ENCODE peak calls at places on chromosomes 12 and 14, in seven cellular contexts. Q, L, N, I, V, U and B are unnamed samples.

GRCh38 chr14:75168586-75169335 is 7.7 kb downstream of the TMED10 start:
- DNase-seq in L (no peak), U (no peak), Q (no peak), N (no peak), I (no peak), V (no peak), B (no peak)

GRCh38 chr12:48973531-48973930 is 2.0 kb upstream of the WNT10B start:
- DNase-seq in I (no peak), N (no peak), L (no peak), Q (peak), U (peak), V (no peak), B (no peak)

GRCh38 chr12:15700595-15700994 is 88.6 kb downstream of the EPS8 start:
- DNase-seq in V (no peak), I (peak), U (no peak), N (no peak), Q (no peak), L (no peak), B (peak)

GRCh38 chr14:78005325-78005724 is 164.8 kb upstream of the NRXN3 start:
- DNase-seq in N (no peak), Q (no peak), I (peak), U (no peak), L (no peak), V (no peak), B (peak)

GRCh38 chr14:75734848-75735247 is 73.8 kb downstream of the TTLL5 start:
- DNase-seq in Q (no peak), U (no peak), N (no peak), V (no peak), I (no peak), L (no peak), B (no peak)

GRCh38 chr14:99524804-99525698 is 43.8 kb downstream of the CCNK start:
- DNase-seq in N (no peak), U (no peak), Q (peak), L (no peak), V (no peak), I (no peak), B (no peak)

GRCh38 chr14:71212683-71213107 is 305.4 kb downstream of the PCNX1 start:
- DNase-seq in Q (peak), I (no peak), V (no peak), L (no peak), U (no peak), N (no peak), B (no peak)

GRCh38 chr14:39025810-39026627 is 77.0 kb downstream of the SEC23A start:
- DNase-seq in V (no peak), Q (no peak), I (no peak), U (no peak), L (no peak), N (no peak), B (no peak)

GRCh38 chr12:105426766-105427165 is 96.3 kb downstream of the C12orf75 start:
- DNase-seq in N (no peak), U (no peak), Q (no peak), L (no peak), V (no peak), I (no peak), B (no peak)

GRCh38 chr14:89267163-89267562 is 149.9 kb downstream of the FOXN3 start:
- DNase-seq in V (no peak), U (no peak), Q (no peak), I (no peak), N (no peak), L (no peak), B (no peak)